ENCODE peak calls at places on chromosome 3, in six cellular contexts. One of them, this sample, is unnamed.

GRCh38 chr3:74442683-74443082 is 171.8 kb downstream of the CNTN3 start:
- DNase-seq in left colon: no peak
- DNase-seq in stimulated activated CD8-positive, alpha-beta memory T cell treated with anti-CD3 and anti-CD28 coated beads, Interleukin-12 subunit alpha, Interleukin-12 subunit beta, amount 100 ng/mL, for 1 hour: no peak
- DNase-seq in pancreas: no peak
- DNase-seq in BJ: no peak
- DNase-seq in neural crest cell: no peak
- DNase-seq in this sample: no peak

GRCh38 chr3:43872901-43873300 is 182.2 kb downstream of the ABHD5 start:
- DNase-seq in left colon: no peak
- DNase-seq in stimulated activated CD8-positive, alpha-beta memory T cell treated with anti-CD3 and anti-CD28 coated beads, Interleukin-12 subunit alpha, Interleukin-12 subunit beta, amount 100 ng/mL, for 1 hour: no peak
- DNase-seq in pancreas: no peak
- DNase-seq in BJ: no peak
- DNase-seq in neural crest cell: no peak
- DNase-seq in this sample: no peak

GRCh38 chr3:138051946-138052802 is 42.2 kb downstream of the CLDN18 start:
- DNase-seq in left colon: no peak
- DNase-seq in stimulated activated CD8-positive, alpha-beta memory T cell treated with anti-CD3 and anti-CD28 coated beads, Interleukin-12 subunit alpha, Interleukin-12 subunit beta, amount 100 ng/mL, for 1 hour: no peak
- DNase-seq in pancreas: peak
- DNase-seq in BJ: no peak
- DNase-seq in neural crest cell: peak
- DNase-seq in this sample: peak

GRCh38 chr3:184371570-184372018 is 6.4 kb downstream of the THPO start:
- DNase-seq in left colon: peak
- DNase-seq in stimulated activated CD8-positive, alpha-beta memory T cell treated with anti-CD3 and anti-CD28 coated beads, Interleukin-12 subunit alpha, Interleukin-12 subunit beta, amount 100 ng/mL, for 1 hour: peak
- DNase-seq in pancreas: peak
- DNase-seq in BJ: peak
- DNase-seq in neural crest cell: peak
- DNase-seq in this sample: peak

GRCh38 chr3:30644615-30645014 is 38.2 kb downstream of the TGFBR2 start:
- DNase-seq in left colon: no peak
- DNase-seq in stimulated activated CD8-positive, alpha-beta memory T cell treated with anti-CD3 and anti-CD28 coated beads, Interleukin-12 subunit alpha, Interleukin-12 subunit beta, amount 100 ng/mL, for 1 hour: no peak
- DNase-seq in pancreas: no peak
- DNase-seq in BJ: no peak
- DNase-seq in neural crest cell: no peak
- DNase-seq in this sample: no peak

GRCh38 chr3:100899440-100900091 is 93.7 kb downstream of the ABI3BP start:
- DNase-seq in left colon: no peak
- DNase-seq in stimulated activated CD8-positive, alpha-beta memory T cell treated with anti-CD3 and anti-CD28 coated beads, Interleukin-12 subunit alpha, Interleukin-12 subunit beta, amount 100 ng/mL, for 1 hour: no peak
- DNase-seq in pancreas: no peak
- DNase-seq in BJ: no peak
- DNase-seq in neural crest cell: no peak
- DNase-seq in this sample: peak

GRCh38 chr3:135106445-135106844 is 311.4 kb downstream of the EPHB1 start:
- DNase-seq in left colon: peak
- DNase-seq in stimulated activated CD8-positive, alpha-beta memory T cell treated with anti-CD3 and anti-CD28 coated beads, Interleukin-12 subunit alpha, Interleukin-12 subunit beta, amount 100 ng/mL, for 1 hour: no peak
- DNase-seq in pancreas: no peak
- DNase-seq in BJ: no peak
- DNase-seq in neural crest cell: peak
- DNase-seq in this sample: peak

GRCh38 chr3:55555866-55556621 is 68.9 kb upstream of the WNT5A start:
- DNase-seq in left colon: no peak
- DNase-seq in stimulated activated CD8-positive, alpha-beta memory T cell treated with anti-CD3 and anti-CD28 coated beads, Interleukin-12 subunit alpha, Interleukin-12 subunit beta, amount 100 ng/mL, for 1 hour: no peak
- DNase-seq in pancreas: no peak
- DNase-seq in BJ: no peak
- DNase-seq in neural crest cell: no peak
- DNase-seq in this sample: no peak

GRCh38 chr3:126418256-126418530 is 23.5 kb downstream of the CFAP100 start:
- DNase-seq in left colon: no peak
- DNase-seq in stimulated activated CD8-positive, alpha-beta memory T cell treated with anti-CD3 and anti-CD28 coated beads, Interleukin-12 subunit alpha, Interleukin-12 subunit beta, amount 100 ng/mL, for 1 hour: no peak
- DNase-seq in pancreas: no peak
- DNase-seq in BJ: no peak
- DNase-seq in neural crest cell: no peak
- DNase-seq in this sample: no peak

GRCh38 chr3:72912532-72912931 is 24.7 kb downstream of the GXYLT2 start:
- DNase-seq in left colon: no peak
- DNase-seq in stimulated activated CD8-positive, alpha-beta memory T cell treated with anti-CD3 and anti-CD28 coated beads, Interleukin-12 subunit alpha, Interleukin-12 subunit beta, amount 100 ng/mL, for 1 hour: no peak
- DNase-seq in pancreas: no peak
- DNase-seq in BJ: no peak
- DNase-seq in neural crest cell: no peak
- DNase-seq in this sample: no peak

GRCh38 chr3:133962879-133963278 is 66.8 kb downstream of the SLCO2A1 start:
- DNase-seq in left colon: no peak
- DNase-seq in stimulated activated CD8-positive, alpha-beta memory T cell treated with anti-CD3 and anti-CD28 coated beads, Interleukin-12 subunit alpha, Interleukin-12 subunit beta, amount 100 ng/mL, for 1 hour: no peak
- DNase-seq in pancreas: peak
- DNase-seq in BJ: peak
- DNase-seq in neural crest cell: no peak
- DNase-seq in this sample: no peak

GRCh38 chr3:164393171-164393570 is 685.1 kb downstream of the SI start:
- DNase-seq in left colon: no peak
- DNase-seq in stimulated activated CD8-positive, alpha-beta memory T cell treated with anti-CD3 and anti-CD28 coated beads, Interleukin-12 subunit alpha, Interleukin-12 subunit beta, amount 100 ng/mL, for 1 hour: no peak
- DNase-seq in pancreas: no peak
- DNase-seq in BJ: no peak
- DNase-seq in neural crest cell: no peak
- DNase-seq in this sample: no peak

GRCh38 chr3:126745760-126746394 is 41.8 kb downstream of the CHCHD6 start:
- DNase-seq in left colon: peak
- DNase-seq in stimulated activated CD8-positive, alpha-beta memory T cell treated with anti-CD3 and anti-CD28 coated beads, Interleukin-12 subunit alpha, Interleukin-12 subunit beta, amount 100 ng/mL, for 1 hour: no peak
- DNase-seq in pancreas: peak
- DNase-seq in BJ: no peak
- DNase-seq in neural crest cell: no peak
- DNase-seq in this sample: no peak

GRCh38 chr3:10196389-10197052 is 31.8 kb downstream of the IRAK2 start:
- DNase-seq in left colon: no peak
- DNase-seq in stimulated activated CD8-positive, alpha-beta memory T cell treated with anti-CD3 and anti-CD28 coated beads, Interleukin-12 subunit alpha, Interleukin-12 subunit beta, amount 100 ng/mL, for 1 hour: no peak
- DNase-seq in pancreas: no peak
- DNase-seq in BJ: no peak
- DNase-seq in neural crest cell: no peak
- DNase-seq in this sample: no peak

GRCh38 chr3:12507871-12508281 is 23.6 kb downstream of the TSEN2 start:
- DNase-seq in left colon: no peak
- DNase-seq in stimulated activated CD8-positive, alpha-beta memory T cell treated with anti-CD3 and anti-CD28 coated beads, Interleukin-12 subunit alpha, Interleukin-12 subunit beta, amount 100 ng/mL, for 1 hour: no peak
- DNase-seq in pancreas: no peak
- DNase-seq in BJ: no peak
- DNase-seq in neural crest cell: no peak
- DNase-seq in this sample: no peak

GRCh38 chr3:100537646-100538338 is 45.4 kb downstream of the TMEM45A start:
- DNase-seq in left colon: no peak
- DNase-seq in stimulated activated CD8-positive, alpha-beta memory T cell treated with anti-CD3 and anti-CD28 coated beads, Interleukin-12 subunit alpha, Interleukin-12 subunit beta, amount 100 ng/mL, for 1 hour: no peak
- DNase-seq in pancreas: no peak
- DNase-seq in BJ: no peak
- DNase-seq in neural crest cell: no peak
- DNase-seq in this sample: no peak

GRCh38 chr3:129233538-129233937 is 15.9 kb upstream of the COPG1 start:
- DNase-seq in left colon: peak
- DNase-seq in stimulated activated CD8-positive, alpha-beta memory T cell treated with anti-CD3 and anti-CD28 coated beads, Interleukin-12 subunit alpha, Interleukin-12 subunit beta, amount 100 ng/mL, for 1 hour: no peak
- DNase-seq in pancreas: no peak
- DNase-seq in BJ: no peak
- DNase-seq in neural crest cell: no peak
- DNase-seq in this sample: no peak

GRCh38 chr3:19645093-19645492 is 288.9 kb downstream of the EFHB start:
- DNase-seq in left colon: no peak
- DNase-seq in stimulated activated CD8-positive, alpha-beta memory T cell treated with anti-CD3 and anti-CD28 coated beads, Interleukin-12 subunit alpha, Interleukin-12 subunit beta, amount 100 ng/mL, for 1 hour: no peak
- DNase-seq in pancreas: no peak
- DNase-seq in BJ: no peak
- DNase-seq in neural crest cell: no peak
- DNase-seq in this sample: no peak

GRCh38 chr3:134404366-134404885 is 30.2 kb upstream of the AMOTL2 start:
- DNase-seq in left colon: no peak
- DNase-seq in stimulated activated CD8-positive, alpha-beta memory T cell treated with anti-CD3 and anti-CD28 coated beads, Interleukin-12 subunit alpha, Interleukin-12 subunit beta, amount 100 ng/mL, for 1 hour: no peak
- DNase-seq in pancreas: no peak
- DNase-seq in BJ: no peak
- DNase-seq in neural crest cell: no peak
- DNase-seq in this sample: no peak

GRCh38 chr3:36480916-36481648 is 100.8 kb downstream of the STAC start:
- DNase-seq in left colon: no peak
- DNase-seq in stimulated activated CD8-positive, alpha-beta memory T cell treated with anti-CD3 and anti-CD28 coated beads, Interleukin-12 subunit alpha, Interleukin-12 subunit beta, amount 100 ng/mL, for 1 hour: no peak
- DNase-seq in pancreas: no peak
- DNase-seq in BJ: peak
- DNase-seq in neural crest cell: no peak
- DNase-seq in this sample: no peak

GRCh38 chr3:111128884-111129283 is 57.3 kb downstream of the NECTIN3 start:
- DNase-seq in left colon: no peak
- DNase-seq in stimulated activated CD8-positive, alpha-beta memory T cell treated with anti-CD3 and anti-CD28 coated beads, Interleukin-12 subunit alpha, Interleukin-12 subunit beta, amount 100 ng/mL, for 1 hour: no peak
- DNase-seq in pancreas: no peak
- DNase-seq in BJ: no peak
- DNase-seq in neural crest cell: no peak
- DNase-seq in this sample: no peak

GRCh38 chr3:189652042-189652441 is 20.9 kb downstream of the TP63 start:
- DNase-seq in left colon: no peak
- DNase-seq in stimulated activated CD8-positive, alpha-beta memory T cell treated with anti-CD3 and anti-CD28 coated beads, Interleukin-12 subunit alpha, Interleukin-12 subunit beta, amount 100 ng/mL, for 1 hour: no peak
- DNase-seq in pancreas: no peak
- DNase-seq in BJ: no peak
- DNase-seq in neural crest cell: peak
- DNase-seq in this sample: no peak

GRCh38 chr3:112858410-112859069 is 11.9 kb upstream of the CD200R1L start:
- DNase-seq in left colon: no peak
- DNase-seq in stimulated activated CD8-positive, alpha-beta memory T cell treated with anti-CD3 and anti-CD28 coated beads, Interleukin-12 subunit alpha, Interleukin-12 subunit beta, amount 100 ng/mL, for 1 hour: no peak
- DNase-seq in pancreas: no peak
- DNase-seq in BJ: no peak
- DNase-seq in neural crest cell: no peak
- DNase-seq in this sample: no peak

GRCh38 chr3:9976736-9977709 is 9.6 kb downstream of the EMC3 start:
- DNase-seq in left colon: peak
- DNase-seq in stimulated activated CD8-positive, alpha-beta memory T cell treated with anti-CD3 and anti-CD28 coated beads, Interleukin-12 subunit alpha, Interleukin-12 subunit beta, amount 100 ng/mL, for 1 hour: no peak
- DNase-seq in pancreas: no peak
- DNase-seq in BJ: peak
- DNase-seq in neural crest cell: no peak
- DNase-seq in this sample: peak

GRCh38 chr3:50417637-50418033 is 58.3 kb upstream of the TMEM115 start:
- DNase-seq in left colon: no peak
- DNase-seq in stimulated activated CD8-positive, alpha-beta memory T cell treated with anti-CD3 and anti-CD28 coated beads, Interleukin-12 subunit alpha, Interleukin-12 subunit beta, amount 100 ng/mL, for 1 hour: no peak
- DNase-seq in pancreas: no peak
- DNase-seq in BJ: no peak
- DNase-seq in neural crest cell: no peak
- DNase-seq in this sample: no peak

GRCh38 chr3:194043516-194043915 is 92.4 kb upstream of the HES1 start:
- DNase-seq in left colon: no peak
- DNase-seq in stimulated activated CD8-positive, alpha-beta memory T cell treated with anti-CD3 and anti-CD28 coated beads, Interleukin-12 subunit alpha, Interleukin-12 subunit beta, amount 100 ng/mL, for 1 hour: no peak
- DNase-seq in pancreas: no peak
- DNase-seq in BJ: peak
- DNase-seq in neural crest cell: no peak
- DNase-seq in this sample: no peak

GRCh38 chr3:148680289-148680688 is 17.4 kb upstream of the AGTR1 start:
- DNase-seq in left colon: no peak
- DNase-seq in stimulated activated CD8-positive, alpha-beta memory T cell treated with anti-CD3 and anti-CD28 coated beads, Interleukin-12 subunit alpha, Interleukin-12 subunit beta, amount 100 ng/mL, for 1 hour: no peak
- DNase-seq in pancreas: no peak
- DNase-seq in BJ: no peak
- DNase-seq in neural crest cell: no peak
- DNase-seq in this sample: no peak

GRCh38 chr3:9036327-9037112 is 73.2 kb upstream of the RAD18 start:
- DNase-seq in left colon: peak
- DNase-seq in stimulated activated CD8-positive, alpha-beta memory T cell treated with anti-CD3 and anti-CD28 coated beads, Interleukin-12 subunit alpha, Interleukin-12 subunit beta, amount 100 ng/mL, for 1 hour: no peak
- DNase-seq in pancreas: no peak
- DNase-seq in BJ: no peak
- DNase-seq in neural crest cell: no peak
- DNase-seq in this sample: no peak

GRCh38 chr3:52402101-52402521 is 42.8 kb downstream of the SEMA3G start:
- DNase-seq in left colon: no peak
- DNase-seq in stimulated activated CD8-positive, alpha-beta memory T cell treated with anti-CD3 and anti-CD28 coated beads, Interleukin-12 subunit alpha, Interleukin-12 subunit beta, amount 100 ng/mL, for 1 hour: no peak
- DNase-seq in pancreas: peak
- DNase-seq in BJ: no peak
- DNase-seq in neural crest cell: no peak
- DNase-seq in this sample: no peak

This sample was measured in NCI-H460.